ENCODE peak calls at places on chromosomes 16 and 17, in four cellular contexts. One of them, this sample, is unnamed. For H3K4me1, the result is how much of the 10 kb centered on the place peaks cover.

GRCh38 chr17:57420674-57421392 is 164.5 kb downstream of the MSI2 start:
- DNase-seq in neural progenitor cell: no peak
- DNase-seq in effector memory CD4-positive, alpha-beta T cell: no peak
- DNase-seq in left lung: no peak
- DNase-seq in this sample: no peak

GRCh38 chr16:4096509-4096908 is 19.7 kb downstream of the ADCY9 start:
- DNase-seq in neural progenitor cell: no peak
- DNase-seq in effector memory CD4-positive, alpha-beta T cell: no peak
- DNase-seq in left lung: no peak
- DNase-seq in this sample: no peak

GRCh38 chr17:44865231-44865660 is 17.6 kb downstream of the HIGD1B start:
- DNase-seq in neural progenitor cell: peak
- DNase-seq in effector memory CD4-positive, alpha-beta T cell: peak
- DNase-seq in left lung: peak
- DNase-seq in this sample: no peak

GRCh38 chr17:16948587-16949376 is 23.1 kb downstream of the TNFRSF13B start:
- DNase-seq in neural progenitor cell: no peak
- DNase-seq in effector memory CD4-positive, alpha-beta T cell: no peak
- DNase-seq in left lung: no peak
- DNase-seq in this sample: no peak

GRCh38 chr17:13140750-13141149 is 122.9 kb upstream of the ELAC2 start:
- DNase-seq in neural progenitor cell: peak
- DNase-seq in effector memory CD4-positive, alpha-beta T cell: no peak
- DNase-seq in left lung: no peak
- DNase-seq in this sample: no peak

GRCh38 chr16:48204825-48205151 is 39.3 kb upstream of the LONP2 start:
- DNase-seq in neural progenitor cell: no peak
- DNase-seq in effector memory CD4-positive, alpha-beta T cell: no peak
- DNase-seq in left lung: no peak
- DNase-seq in this sample: no peak

GRCh38 chr16:117381-118365 is 20.8 kb downstream of the NPRL3 start:
- DNase-seq in neural progenitor cell: peak
- DNase-seq in effector memory CD4-positive, alpha-beta T cell: peak
- DNase-seq in left lung: peak
- DNase-seq in this sample: peak

GRCh38 chr17:59425085-59425901 is 93.8 kb downstream of the YPEL2 start:
- DNase-seq in neural progenitor cell: no peak
- DNase-seq in effector memory CD4-positive, alpha-beta T cell: no peak
- DNase-seq in left lung: peak
- DNase-seq in this sample: peak

GRCh38 chr17:48610282-48611211 is at the start of gene HOXB7:
- DNase-seq in neural progenitor cell: no peak
- DNase-seq in effector memory CD4-positive, alpha-beta T cell: peak
- DNase-seq in left lung: peak
- DNase-seq in this sample: no peak

GRCh38 chr17:28372203-28372944 is 880 bp downstream of the SARM1 start:
- DNase-seq in neural progenitor cell: peak
- DNase-seq in effector memory CD4-positive, alpha-beta T cell: no peak
- DNase-seq in left lung: no peak
- DNase-seq in this sample: no peak
- H3K4me3 ChIP-seq in neural progenitor cell: peak
- H3K4me3 ChIP-seq in effector memory CD4-positive, alpha-beta T cell: peak
- H3K4me3 ChIP-seq in left lung: peak
- H3K4me3 ChIP-seq in this sample: peak

GRCh38 chr17:81386646-81387234 is 8.5 kb upstream of the BAHCC1 start:
- DNase-seq in neural progenitor cell: peak
- DNase-seq in effector memory CD4-positive, alpha-beta T cell: no peak
- DNase-seq in left lung: no peak
- DNase-seq in this sample: peak
- H3K4me1 ChIP-seq in neural progenitor cell: half or more
- H3K4me1 ChIP-seq in effector memory CD4-positive, alpha-beta T cell: under half
- H3K4me1 ChIP-seq in left lung: under half
- H3K4me1 ChIP-seq in this sample: under half

GRCh38 chr17:40556884-40557414 is 8.3 kb downstream of the CCR7 start:
- DNase-seq in neural progenitor cell: no peak
- DNase-seq in effector memory CD4-positive, alpha-beta T cell: no peak
- DNase-seq in left lung: no peak
- DNase-seq in this sample: no peak
- H3K4me3 ChIP-seq in neural progenitor cell: no peak
- H3K4me3 ChIP-seq in effector memory CD4-positive, alpha-beta T cell: no peak
- H3K4me3 ChIP-seq in left lung: no peak
- H3K4me3 ChIP-seq in this sample: no peak

GRCh38 chr17:81514735-81515529 is 2.3 kb upstream of the ACTG1 start:
- DNase-seq in neural progenitor cell: peak
- DNase-seq in effector memory CD4-positive, alpha-beta T cell: peak
- DNase-seq in left lung: peak
- DNase-seq in this sample: peak

GRCh38 chr17:81516439-81516838 is 3.8 kb upstream of the ACTG1 start:
- DNase-seq in neural progenitor cell: no peak
- DNase-seq in effector memory CD4-positive, alpha-beta T cell: no peak
- DNase-seq in left lung: no peak
- DNase-seq in this sample: peak

GRCh38 chr17:81517009-81517338 is 4.4 kb upstream of the ACTG1 start:
- DNase-seq in neural progenitor cell: no peak
- DNase-seq in effector memory CD4-positive, alpha-beta T cell: no peak
- DNase-seq in left lung: no peak
- DNase-seq in this sample: no peak

GRCh38 chr17:81514485-81514734 is 1.8 kb upstream of the ACTG1 start:
- DNase-seq in neural progenitor cell: no peak
- DNase-seq in effector memory CD4-positive, alpha-beta T cell: no peak
- DNase-seq in left lung: no peak
- DNase-seq in this sample: no peak

DNA sequence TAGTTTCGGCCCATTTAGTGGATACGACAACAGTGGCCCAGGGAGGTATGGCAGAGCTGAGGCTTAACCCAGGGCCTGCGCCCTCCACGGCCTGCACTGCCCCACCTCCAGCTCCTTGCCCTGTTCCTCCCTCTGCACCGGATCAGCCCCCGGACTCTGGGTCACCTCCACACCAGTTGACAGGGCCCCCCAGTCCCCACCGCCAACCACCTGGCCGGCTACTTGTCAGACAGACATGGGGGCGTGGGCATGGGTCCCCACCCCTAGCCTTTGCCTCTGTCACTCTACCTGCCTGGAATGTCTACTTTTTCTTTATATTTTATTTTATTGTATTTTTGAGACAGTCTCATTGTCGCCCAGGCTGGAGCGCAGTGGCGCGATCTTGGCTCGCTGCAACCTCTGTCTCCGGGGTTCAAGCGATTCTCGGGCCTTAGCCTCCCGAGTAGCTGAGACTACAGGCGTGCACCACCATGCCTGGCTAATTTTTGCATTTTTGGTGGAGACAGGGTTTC is 3.0 kb upstream of the ACTG1 start:
- DNase-seq in neural progenitor cell: no peak
- DNase-seq in effector memory CD4-positive, alpha-beta T cell: no peak
- DNase-seq in left lung: no peak
- DNase-seq in this sample: peak
- H3K4me1 ChIP-seq in neural progenitor cell: under half
- H3K4me1 ChIP-seq in effector memory CD4-positive, alpha-beta T cell: under half
- H3K4me1 ChIP-seq in left lung: under half
- H3K4me1 ChIP-seq in this sample: under half

This sample was measured in right lobe of liver.